ENCODE peak calls at places on chromosomes 7 and 10, in six cellular contexts. F is heart left ventricle, P is stomach, V is neural progenitor cell, A is fibroblast of pulmonary artery, M is sigmoid colon. Q is an unnamed sample.

GRCh38 chr10:33368086-33368485 is 33.6 kb upstream of the NRP1 start:
- DNase-seq in F (no peak), P (no peak), V (no peak), A (no peak), M (no peak), Q (no peak)

GRCh38 chr10:100510533-100511308 is 8.9 kb downstream of the SEC31B start:
- DNase-seq in F (no peak), P (peak; percentile 86), V (no peak), A (no peak), M (no peak), Q (no peak)

GRCh38 chr10:124171561-124171960 is 78.2 kb upstream of the CHST15 start:
- DNase-seq in F (no peak), P (no peak), V (no peak), A (no peak), M (no peak), Q (no peak)

GRCh38 chr10:88983939-88984338 is 6.7 kb upstream of the FAS start:
- DNase-seq in F (no peak), P (no peak), V (no peak), A (no peak), M (no peak), Q (no peak)

GRCh38 chr10:27153855-27154198 is 357 bp downstream of the YME1L1 start:
- DNase-seq in F (no peak), P (no peak), V (peak; percentile 47), A (no peak), M (no peak), Q (peak; percentile 22)

GRCh38 chr10:87860156-87860795 is 3.1 kb downstream of the KLLN start:
- DNase-seq in F (no peak), P (no peak), V (peak; percentile 9), A (peak; percentile 76), M (no peak), Q (peak; percentile 62)

GRCh38 chr7:52540041-52540440 is 495.4 kb upstream of the POM121L12 start:
- DNase-seq in F (no peak), P (no peak), V (no peak), A (no peak), M (no peak), Q (no peak)

GRCh38 chr10:15201589-15202300 is 33.3 kb upstream of the NMT2 start:
- DNase-seq in F (no peak), P (no peak), V (no peak), A (peak; percentile 30), M (peak; percentile 17), Q (peak; percentile 55)

GRCh38 chr7:77651544-77652162 is 44.6 kb upstream of the RSBN1L start:
- DNase-seq in F (no peak), P (no peak), V (peak; percentile 41), A (peak; percentile 60), M (no peak), Q (peak; percentile 73)

GRCh38 chr7:83866587-83866986 is 217.6 kb upstream of the SEMA3E start:
- DNase-seq in F (no peak), P (no peak), V (no peak), A (no peak), M (no peak), Q (peak; percentile 9)

GRCh38 chr10:118590334-118590733 is 5.1 kb downstream of the PRLHR start:
- DNase-seq in F (no peak), P (peak; percentile 46), V (peak; percentile 5), A (peak; percentile 68), M (no peak), Q (peak; percentile 53)

GRCh38 chr10:7302393-7303054 is 108.3 kb downstream of the SFMBT2 start:
- DNase-seq in F (no peak), P (no peak), V (peak; percentile 5), A (no peak), M (no peak), Q (peak; percentile 34)

GRCh38 chr7:30143748-30144251 is 9.0 kb downstream of the MTURN start:
- DNase-seq in F (no peak), P (no peak), V (no peak), A (peak; percentile 39), M (no peak), Q (peak; percentile 79)

GRCh38 chr10:97355571-97355975 is 21.0 kb upstream of the FRAT2 start:
- DNase-seq in F (no peak), P (peak; percentile 43), V (peak; percentile 64), A (peak; percentile 40), M (no peak), Q (peak; percentile 32)
- TF ChIP-seq CTCF in F (peak; percentile 45), P (no peak), V (peak; percentile 70), A (peak; percentile 56), M (no peak), Q (peak; percentile 30)

DNA sequence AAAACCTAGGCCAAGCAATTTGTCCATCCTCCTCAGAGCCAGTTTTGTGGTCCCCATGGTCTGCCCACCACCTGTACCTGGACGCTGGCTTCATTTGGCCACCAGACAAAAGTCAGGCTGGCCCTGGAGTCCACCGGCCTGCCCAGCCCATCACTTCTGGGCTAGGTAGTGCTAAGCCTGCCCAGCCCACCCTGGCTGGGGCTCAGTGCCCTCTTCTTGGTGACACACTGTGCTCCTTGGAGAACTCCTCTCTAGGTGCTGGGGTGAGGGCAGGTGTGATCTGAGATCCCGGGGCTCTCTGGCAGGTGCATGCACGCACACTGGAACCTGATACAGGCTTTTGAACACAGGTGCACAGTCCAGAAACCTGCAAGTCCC is 1.1 kb downstream of the AIFM2 start:
- DNase-seq in F (no peak), P (no peak), V (no peak), A (no peak), M (peak; percentile 40), Q (no peak)
- H3K4me3 ChIP-seq in F (peak overlapping the region; percentile 78), P (peak overlapping the region; percentile 69), V (no peak overlapping the region), A (peak overlapping the region; percentile 65), M (peak overlapping the region; percentile 76), Q (peak overlapping the region; percentile 78)

GRCh38 chr7:55248526-55248925 is 116.6 kb upstream of the LANCL2 start:
- DNase-seq in F (no peak), P (no peak), V (no peak), A (no peak), M (no peak), Q (no peak)

GRCh38 chr7:55249332-55249731 is 115.8 kb upstream of the LANCL2 start:
- DNase-seq in F (no peak), P (no peak), V (no peak), A (no peak), M (no peak), Q (no peak)

GRCh38 chr7:55251313-55251712 is 113.8 kb upstream of the LANCL2 start:
- DNase-seq in F (no peak), P (no peak), V (no peak), A (no peak), M (no peak), Q (no peak)

GRCh38 chr7:55251911-55252310 is 113.2 kb upstream of the LANCL2 start:
- DNase-seq in F (no peak), P (no peak), V (no peak), A (no peak), M (no peak), Q (no peak)

DNA sequence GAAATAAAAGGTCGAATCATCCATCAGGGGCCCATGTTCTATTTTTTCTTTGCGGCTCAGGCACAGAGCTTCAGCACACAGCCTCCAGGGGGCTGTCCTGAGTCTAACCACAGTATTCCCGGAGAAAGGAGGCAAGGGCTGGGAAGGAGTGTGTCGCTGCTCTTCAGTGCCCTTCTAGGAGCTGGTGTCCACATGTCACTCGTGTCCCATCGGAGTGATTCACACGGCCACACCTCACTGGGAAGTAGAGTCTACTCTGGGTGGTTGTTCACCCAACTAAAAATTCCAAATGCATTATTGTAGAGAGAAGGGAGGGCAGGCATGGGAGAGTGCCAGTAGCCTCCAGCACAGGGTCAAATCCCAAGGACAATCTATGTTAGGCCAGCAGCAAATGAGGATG is 114.8 kb upstream of the LANCL2 start:
- DNase-seq in F (no peak), P (peak; percentile 39), V (peak; percentile 66), A (peak; percentile 25), M (no peak), Q (no peak)
- TF ChIP-seq CTCF in F (peak; percentile 20), P (no peak), V (peak; percentile 70), A (peak; percentile 56), M (no peak), Q (peak; percentile 48)

GRCh38 chr7:47266799-47267198 is 315.1 kb downstream of the TNS3 start:
- DNase-seq in F (no peak), P (peak; percentile 78), V (no peak), A (no peak), M (peak; percentile 56), Q (peak; percentile 40)
- H3K4me3 ChIP-seq in F (no peak overlapping the region), P (no peak overlapping the region), V (no peak overlapping the region), A (no peak overlapping the region), M (no peak overlapping the region), Q (no peak overlapping the region)

GRCh38 chr10:108639010-108639409 is 1284.3 kb downstream of the XPNPEP1 start:
- DNase-seq in F (no peak), P (peak; percentile 26), V (no peak), A (no peak), M (no peak), Q (no peak)

DNA sequence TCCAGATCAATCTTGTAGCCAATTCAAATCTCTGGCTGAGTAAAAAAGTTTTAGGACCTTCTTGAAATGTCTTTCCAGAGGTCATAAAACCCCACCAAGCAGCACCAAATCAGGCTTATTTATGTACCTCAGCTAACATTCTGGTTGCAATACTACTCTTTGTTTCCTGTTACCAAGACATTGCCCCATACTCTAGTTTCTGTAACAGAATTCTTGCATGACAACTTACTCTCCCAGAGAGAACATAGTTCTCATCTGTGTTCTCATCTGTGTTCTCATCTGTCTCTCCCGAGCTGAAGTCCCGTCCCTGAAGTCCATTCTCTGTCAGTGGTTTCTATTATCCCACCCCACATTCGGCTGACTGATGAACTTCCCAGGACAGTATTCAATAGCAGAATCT is 1285.1 kb downstream of the XPNPEP1 start:
- DNase-seq in F (no peak), P (no peak), V (no peak), A (no peak), M (no peak), Q (no peak)
- TF ChIP-seq CTCF in F (no peak), P (no peak), V (no peak), A (no peak), M (no peak), Q (no peak)

DNA sequence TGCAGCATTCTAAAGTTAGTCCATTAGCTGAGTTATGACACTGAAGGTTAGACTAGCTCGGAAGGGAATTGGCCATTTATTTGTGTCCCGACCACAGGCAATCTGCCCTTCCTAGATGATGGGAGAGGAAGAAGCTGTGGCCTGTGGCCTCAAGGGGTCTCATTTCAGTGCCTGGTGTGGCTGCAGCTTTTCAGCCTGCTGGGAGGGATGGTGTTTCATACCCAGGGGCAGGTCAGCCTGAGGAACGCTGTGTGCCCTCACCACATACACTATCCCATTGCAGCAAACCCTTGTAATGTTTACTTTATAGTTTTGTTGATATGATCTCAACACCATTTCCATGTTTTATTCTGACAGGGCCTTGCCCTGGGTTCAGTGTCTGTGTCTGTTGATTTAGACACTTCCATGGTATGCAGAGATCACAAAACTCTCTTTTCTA is 173.1 kb downstream of the SLC16A9 start:
- DNase-seq in F (no peak), P (no peak), V (peak; percentile 7), A (no peak), M (peak; percentile 70), Q (peak; percentile 2)
- H3K4me3 ChIP-seq in F (no peak overlapping the region), P (no peak overlapping the region), V (no peak overlapping the region), A (peak overlapping the region; percentile 2), M (no peak overlapping the region), Q (no peak overlapping the region)

GRCh38 chr10:28906934-28907333 is 229.6 kb downstream of the BAMBI start:
- DNase-seq in F (no peak), P (no peak), V (no peak), A (peak; percentile 55), M (no peak), Q (no peak)
- TF ChIP-seq CTCF in F (no peak), P (no peak), V (no peak), A (no peak), M (no peak), Q (no peak)